ENCODE peak calls at places on chromosome 10, in seven cellular contexts. H, Q, W, V, K, J and X are unnamed samples. For H3K4me1 and H3K9me3, the result is how much of the 10 kb centered on the place peaks cover.

GRCh38 chr10:118917701-118918100 is 111.8 kb upstream of the NANOS1 start:
- DNase-seq in H (no peak), Q (no peak), W (no peak), V (no peak), K (no peak), J (no peak), X (no peak)

GRCh38 chr10:62812672-62813439 is 3.3 kb downstream of the EGR2 start:
- DNase-seq in H (no peak), Q (no peak), W (no peak), V (no peak), K (no peak), J (no peak), X (no peak)

GRCh38 chr10:7672366-7673134 is 5.8 kb upstream of the ITIH5 start:
- DNase-seq in H (no peak), Q (no peak), W (no peak), V (no peak), K (no peak), J (no peak), X (no peak)

GRCh38 chr10:4481192-4481591 is 344.8 kb upstream of the AKR1E2 start:
- DNase-seq in H (no peak), Q (no peak), W (no peak), V (no peak), K (no peak), J (no peak), X (no peak)

GRCh38 chr10:119755446-119755845 is 29.6 kb downstream of the INPP5F start:
- DNase-seq in H (no peak), Q (peak), W (no peak), V (no peak), K (no peak), J (no peak), X (no peak)

GRCh38 chr10:8369666-8370065 is 315.2 kb downstream of the GATA3 start:
- DNase-seq in H (no peak), Q (peak), W (no peak), V (no peak), K (no peak), J (no peak), X (no peak)

GRCh38 chr10:132265878-132266496 is 41.8 kb downstream of the STK32C start:
- DNase-seq in H (no peak), Q (peak), W (no peak), V (peak), K (no peak), J (no peak), X (no peak)

GRCh38 chr10:32985781-32986350 is 27.8 kb upstream of the ITGB1 start:
- DNase-seq in H (no peak), Q (peak), W (no peak), V (no peak), K (no peak), J (no peak), X (no peak)

GRCh38 chr10:19195698-19196097 is 147.1 kb downstream of the MALRD1 start:
- DNase-seq in H (no peak), Q (no peak), W (no peak), V (no peak), K (no peak), J (no peak), X (no peak)

GRCh38 chr10:74888947-74889661 is 62.7 kb downstream of the KAT6B start:
- DNase-seq in H (no peak), Q (no peak), W (no peak), V (no peak), K (no peak), J (no peak), X (no peak)
- H3K4me1 ChIP-seq in H (under half), Q (under half), W (half or more), V (under half), K (under half), J (under half), X (under half)

GRCh38 chr10:117137031-117137910 is 799 bp downstream of the VAX1 start:
- DNase-seq in H (peak), Q (peak), W (no peak), V (no peak), K (no peak), J (no peak), X (no peak)
- H3K9me3 ChIP-seq in H (under half), Q (under half), W (under half), V (under half), K (under half), J (under half), X (under half)

GRCh38 chr10:43904831-43905230 is 256.1 kb upstream of the ZNF32 start:
- DNase-seq in H (no peak), Q (no peak), W (no peak), V (no peak), K (no peak), J (no peak), X (no peak)

GRCh38 chr10:43904301-43904700 is 255.6 kb upstream of the ZNF32 start:
- DNase-seq in H (no peak), Q (no peak), W (no peak), V (no peak), K (no peak), J (no peak), X (no peak)

GRCh38 chr10:43901744-43902504 is 253.2 kb upstream of the ZNF32 start:
- DNase-seq in H (no peak), Q (no peak), W (no peak), V (no peak), K (no peak), J (no peak), X (no peak)

GRCh38 chr10:43902842-43903241 is 254.2 kb upstream of the ZNF32 start:
- DNase-seq in H (no peak), Q (no peak), W (no peak), V (no peak), K (no peak), J (no peak), X (no peak)

GRCh38 chr10:43903451-43903850 is 254.8 kb upstream of the ZNF32 start:
- DNase-seq in H (no peak), Q (no peak), W (no peak), V (no peak), K (no peak), J (no peak), X (no peak)
- H3K27ac ChIP-seq in H (no peak), Q (no peak), W (no peak), V (no peak), K (no peak), J (no peak), X (no peak)

GRCh38 chr10:71741671-71742070 is 22.1 kb upstream of the C10orf105 start:
- DNase-seq in H (no peak), Q (no peak), W (no peak), V (no peak), K (no peak), J (no peak), X (no peak)
- H3K4me1 ChIP-seq in H (under half), Q (under half), W (under half), V (under half), K (under half), J (under half), X (half or more)

GRCh38 chr10:129375912-129376311 is 91.1 kb upstream of the MGMT start:
- DNase-seq in H (no peak), Q (no peak), W (no peak), V (no peak), K (no peak), J (no peak), X (no peak)
- H3K9me3 ChIP-seq in H (under half), Q (under half), W (under half), V (under half), K (under half), J (under half), X (under half)

DNA sequence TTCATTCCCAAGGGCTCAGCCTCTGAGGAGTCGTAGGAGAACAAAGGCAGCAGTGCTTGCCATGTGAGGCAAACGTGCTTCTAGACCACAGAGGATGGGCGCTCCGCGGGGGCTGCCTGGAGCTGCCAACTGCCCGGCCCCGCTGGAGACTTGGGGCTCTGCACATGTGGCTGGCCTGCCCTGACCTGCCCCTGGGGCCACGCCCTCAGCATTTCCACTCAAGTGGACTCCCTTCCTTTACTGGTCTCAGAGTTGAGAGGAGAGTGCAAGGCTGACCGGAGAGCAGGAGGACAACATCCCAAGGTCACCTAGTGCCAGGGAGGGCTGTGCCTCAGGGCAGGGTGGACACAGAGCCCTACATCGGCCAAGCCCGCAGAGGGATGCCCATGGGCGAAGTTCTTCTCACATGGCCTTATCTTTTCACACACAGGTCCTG is 222.3 kb upstream of the ZNF32 start:
- DNase-seq in H (no peak), Q (no peak), W (peak), V (peak), K (no peak), J (no peak), X (no peak)
- H3K27ac ChIP-seq in H (no peak), Q (no peak), W (peak), V (peak), K (no peak), J (no peak), X (no peak)

DNA sequence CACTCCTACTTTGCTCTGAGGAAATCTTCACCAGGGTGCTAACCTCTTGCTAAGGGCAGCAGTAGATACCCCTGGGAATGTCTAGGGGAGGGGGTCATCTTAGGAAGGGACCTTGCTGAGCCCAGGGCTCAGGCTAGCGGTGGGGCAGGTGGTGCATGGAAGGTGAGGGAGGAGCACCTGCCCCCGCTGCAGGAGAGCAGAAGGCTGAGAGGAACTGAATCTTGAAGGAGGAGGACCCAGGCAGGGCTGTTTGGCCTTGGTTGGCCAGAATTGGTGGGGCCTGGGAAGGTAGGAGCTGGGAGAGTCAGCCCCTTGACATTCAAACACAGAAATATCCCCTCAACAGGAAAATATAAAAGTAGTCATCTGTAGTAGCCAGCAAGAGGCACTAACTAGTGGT is 7.0 kb downstream of the CALHM3 start:
- DNase-seq in H (no peak), Q (no peak), W (no peak), V (no peak), K (no peak), J (no peak), X (no peak)
- H3K4me1 ChIP-seq in H (under half), Q (under half), W (under half), V (under half), K (under half), J (under half), X (under half)